ENCODE peak calls at places on chromosomes 11 and 22, in eight cellular contexts. One of them, this sample, is unnamed.

GRCh38 chr22:48315415-48316244 is 1512.0 kb downstream of the BRD1 start:
- DNase-seq in testis: no peak
- DNase-seq in HepG2: no peak
- DNase-seq in transverse colon: no peak
- DNase-seq in gastrocnemius medialis: no peak
- DNase-seq in GM23248: no peak
- DNase-seq in MM.1S: no peak
- DNase-seq in psoas muscle: peak; percentile 30
- DNase-seq in this sample: no peak

GRCh38 chr11:130023204-130023603 is 20.6 kb upstream of the PRDM10 start:
- DNase-seq in testis: no peak
- DNase-seq in HepG2: peak; percentile 71
- DNase-seq in transverse colon: no peak
- DNase-seq in gastrocnemius medialis: no peak
- DNase-seq in GM23248: peak; percentile 60
- DNase-seq in MM.1S: no peak
- DNase-seq in psoas muscle: no peak
- DNase-seq in this sample: peak; percentile 71

GRCh38 chr22:24230911-24231656 is 13.8 kb downstream of the GGT5 start:
- DNase-seq in testis: no peak
- DNase-seq in HepG2: no peak
- DNase-seq in transverse colon: peak; percentile 58
- DNase-seq in gastrocnemius medialis: no peak
- DNase-seq in GM23248: peak; percentile 11
- DNase-seq in MM.1S: peak; percentile 40
- DNase-seq in psoas muscle: peak; percentile 65
- DNase-seq in this sample: no peak

GRCh38 chr11:134554861-134555260 is 142.8 kb upstream of the B3GAT1 start:
- DNase-seq in testis: peak; percentile 2
- DNase-seq in HepG2: no peak
- DNase-seq in transverse colon: no peak
- DNase-seq in gastrocnemius medialis: no peak
- DNase-seq in GM23248: no peak
- DNase-seq in MM.1S: no peak
- DNase-seq in psoas muscle: no peak
- DNase-seq in this sample: no peak

GRCh38 chr22:19886605-19887250 is 32.1 kb upstream of the GNB1L start:
- DNase-seq in testis: no peak
- DNase-seq in HepG2: no peak
- DNase-seq in transverse colon: no peak
- DNase-seq in gastrocnemius medialis: no peak
- DNase-seq in GM23248: peak; percentile 93
- DNase-seq in MM.1S: no peak
- DNase-seq in psoas muscle: peak; percentile 57
- DNase-seq in this sample: peak; percentile 68

GRCh38 chr22:40499187-40499753 is 128.9 kb downstream of the SGSM3 start:
- DNase-seq in testis: peak; percentile 64
- DNase-seq in HepG2: peak; percentile 84
- DNase-seq in transverse colon: no peak
- DNase-seq in gastrocnemius medialis: no peak
- DNase-seq in GM23248: peak; percentile 95
- DNase-seq in MM.1S: peak; percentile 20
- DNase-seq in psoas muscle: no peak
- DNase-seq in this sample: peak; percentile 99

GRCh38 chr11:9150501-9150900 is 59.1 kb upstream of the SCUBE2 start:
- DNase-seq in testis: no peak
- DNase-seq in HepG2: no peak
- DNase-seq in transverse colon: no peak
- DNase-seq in gastrocnemius medialis: no peak
- DNase-seq in GM23248: peak; percentile 92
- DNase-seq in MM.1S: no peak
- DNase-seq in psoas muscle: no peak
- DNase-seq in this sample: peak; percentile 60

GRCh38 chr22:39146256-39147101 is 6.0 kb downstream of the CBX7 start:
- DNase-seq in testis: no peak
- DNase-seq in HepG2: no peak
- DNase-seq in transverse colon: no peak
- DNase-seq in gastrocnemius medialis: no peak
- DNase-seq in GM23248: peak; percentile 7
- DNase-seq in MM.1S: no peak
- DNase-seq in psoas muscle: no peak
- DNase-seq in this sample: no peak

GRCh38 chr22:36540867-36541642 is 12.1 kb upstream of the EIF3D start:
- DNase-seq in testis: no peak
- DNase-seq in HepG2: no peak
- DNase-seq in transverse colon: no peak
- DNase-seq in gastrocnemius medialis: no peak
- DNase-seq in GM23248: no peak
- DNase-seq in MM.1S: no peak
- DNase-seq in psoas muscle: no peak
- DNase-seq in this sample: peak; percentile 54

GRCh38 chr11:57800444-57801184 is 39.0 kb downstream of the CTNND1 start:
- DNase-seq in testis: no peak
- DNase-seq in HepG2: peak; percentile 98
- DNase-seq in transverse colon: no peak
- DNase-seq in gastrocnemius medialis: no peak
- DNase-seq in GM23248: peak; percentile 85
- DNase-seq in MM.1S: peak; percentile 61
- DNase-seq in psoas muscle: no peak
- DNase-seq in this sample: peak; percentile 42

GRCh38 chr22:45934659-45935341 is 42.2 kb downstream of the WNT7B start:
- DNase-seq in testis: peak; percentile 31
- DNase-seq in HepG2: peak; percentile 27
- DNase-seq in transverse colon: no peak
- DNase-seq in gastrocnemius medialis: no peak
- DNase-seq in GM23248: peak; percentile 96
- DNase-seq in MM.1S: no peak
- DNase-seq in psoas muscle: no peak
- DNase-seq in this sample: peak; percentile 96

GRCh38 chr11:80529722-80530121 is 1088.9 kb upstream of the TENM4 start:
- DNase-seq in testis: no peak
- DNase-seq in HepG2: peak; percentile 9
- DNase-seq in transverse colon: no peak
- DNase-seq in gastrocnemius medialis: no peak
- DNase-seq in GM23248: no peak
- DNase-seq in MM.1S: peak; percentile 89
- DNase-seq in psoas muscle: no peak
- DNase-seq in this sample: no peak

GRCh38 chr22:19488884-19489843 is 9.4 kb downstream of the CDC45 start:
- DNase-seq in testis: no peak
- DNase-seq in HepG2: no peak
- DNase-seq in transverse colon: no peak
- DNase-seq in gastrocnemius medialis: no peak
- DNase-seq in GM23248: peak; percentile 58
- DNase-seq in MM.1S: no peak
- DNase-seq in psoas muscle: no peak
- DNase-seq in this sample: no peak

GRCh38 chr22:36771376-36772063 is 4.4 kb downstream of the IFT27 start:
- DNase-seq in testis: no peak
- DNase-seq in HepG2: no peak
- DNase-seq in transverse colon: no peak
- DNase-seq in gastrocnemius medialis: no peak
- DNase-seq in GM23248: no peak
- DNase-seq in MM.1S: no peak
- DNase-seq in psoas muscle: no peak
- DNase-seq in this sample: no peak

GRCh38 chr11:94602430-94603372 is 35.5 kb downstream of the PIWIL4 start:
- DNase-seq in testis: peak; percentile 71
- DNase-seq in HepG2: peak; percentile 66
- DNase-seq in transverse colon: peak; percentile 65
- DNase-seq in gastrocnemius medialis: peak; percentile 11
- DNase-seq in GM23248: peak; percentile 97
- DNase-seq in MM.1S: peak; percentile 77
- DNase-seq in psoas muscle: peak; percentile 68
- DNase-seq in this sample: peak; percentile 67

GRCh38 chr11:12706531-12707499 is 32.6 kb downstream of the TEAD1 start:
- DNase-seq in testis: no peak
- DNase-seq in HepG2: peak; percentile 57
- DNase-seq in transverse colon: peak; percentile 51
- DNase-seq in gastrocnemius medialis: peak; percentile 27
- DNase-seq in GM23248: no peak
- DNase-seq in MM.1S: peak; percentile 93
- DNase-seq in psoas muscle: no peak
- DNase-seq in this sample: no peak

GRCh38 chr11:124611016-124611571 is at the start of gene PANX3:
- DNase-seq in testis: no peak
- DNase-seq in HepG2: no peak
- DNase-seq in transverse colon: no peak
- DNase-seq in gastrocnemius medialis: no peak
- DNase-seq in GM23248: no peak
- DNase-seq in MM.1S: no peak
- DNase-seq in psoas muscle: no peak
- DNase-seq in this sample: peak; percentile 46

GRCh38 chr11:28049338-28050216 is 58.4 kb downstream of the KIF18A start:
- DNase-seq in testis: no peak
- DNase-seq in HepG2: no peak
- DNase-seq in transverse colon: no peak
- DNase-seq in gastrocnemius medialis: no peak
- DNase-seq in GM23248: no peak
- DNase-seq in MM.1S: no peak
- DNase-seq in psoas muscle: no peak
- DNase-seq in this sample: peak; percentile 65

GRCh38 chr11:60905047-60905446 is 1.3 kb downstream of the PRPF19 start:
- DNase-seq in testis: no peak
- DNase-seq in HepG2: no peak
- DNase-seq in transverse colon: no peak
- DNase-seq in gastrocnemius medialis: no peak
- DNase-seq in GM23248: peak; percentile 41
- DNase-seq in MM.1S: no peak
- DNase-seq in psoas muscle: no peak
- DNase-seq in this sample: no peak
- H3K4me3 ChIP-seq in testis: peak overlapping the region; percentile 96
- H3K4me3 ChIP-seq in HepG2: peak overlapping the region; percentile 88
- H3K4me3 ChIP-seq in transverse colon: no peak overlapping the region
- H3K4me3 ChIP-seq in gastrocnemius medialis: peak overlapping the region; percentile 78
- H3K4me3 ChIP-seq in GM23248: peak overlapping the region; percentile 92
- H3K4me3 ChIP-seq in MM.1S: peak overlapping the region; percentile 90
- H3K4me3 ChIP-seq in psoas muscle: peak overlapping the region; percentile 99
- H3K4me3 ChIP-seq in this sample: peak overlapping the region; percentile 86

DNA sequence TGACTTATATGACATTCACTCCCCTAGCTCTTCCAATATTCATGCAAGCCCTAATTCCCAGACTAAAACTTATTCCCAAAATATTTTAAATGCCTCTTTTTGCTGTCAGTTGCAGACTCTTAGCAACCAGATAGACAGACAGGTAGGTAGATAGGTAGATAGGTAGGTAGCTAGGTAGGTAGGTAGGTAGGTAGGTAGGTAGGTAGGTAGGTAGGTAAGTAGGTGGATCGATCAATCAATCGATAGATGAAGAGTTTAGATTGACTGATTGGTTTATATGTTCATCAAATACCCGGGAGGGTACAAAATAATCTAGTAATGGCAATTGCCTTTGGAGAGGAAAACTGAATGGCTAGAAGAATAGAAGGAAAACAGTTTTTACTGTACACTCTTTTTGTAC is 86.3 kb downstream of the TTC28 start:
- DNase-seq in testis: no peak
- DNase-seq in HepG2: no peak
- DNase-seq in transverse colon: no peak
- DNase-seq in gastrocnemius medialis: no peak
- DNase-seq in GM23248: no peak
- DNase-seq in MM.1S: no peak
- DNase-seq in psoas muscle: no peak
- DNase-seq in this sample: no peak
- H3K9me3 ChIP-seq in testis: no peaks in the 10 kb centered on the region
- H3K9me3 ChIP-seq in HepG2: no peaks in the 10 kb centered on the region
- H3K9me3 ChIP-seq in transverse colon: no peaks in the 10 kb centered on the region
- H3K9me3 ChIP-seq in gastrocnemius medialis: no peaks in the 10 kb centered on the region
- H3K9me3 ChIP-seq in GM23248: no peaks in the 10 kb centered on the region
- H3K9me3 ChIP-seq in MM.1S: no peaks in the 10 kb centered on the region
- H3K9me3 ChIP-seq in psoas muscle: no peaks in the 10 kb centered on the region
- H3K9me3 ChIP-seq in this sample: no peaks in the 10 kb centered on the region

GRCh38 chr11:32071811-32072210 is 19.1 kb upstream of the RCN1 start:
- DNase-seq in testis: peak; percentile 20
- DNase-seq in HepG2: peak; percentile 11
- DNase-seq in transverse colon: no peak
- DNase-seq in gastrocnemius medialis: no peak
- DNase-seq in GM23248: peak; percentile 83
- DNase-seq in MM.1S: no peak
- DNase-seq in psoas muscle: no peak
- DNase-seq in this sample: peak; percentile 75

GRCh38 chr11:32072872-32073661 is 17.8 kb upstream of the RCN1 start:
- DNase-seq in testis: no peak
- DNase-seq in HepG2: no peak
- DNase-seq in transverse colon: no peak
- DNase-seq in gastrocnemius medialis: no peak
- DNase-seq in GM23248: no peak
- DNase-seq in MM.1S: no peak
- DNase-seq in psoas muscle: no peak
- DNase-seq in this sample: no peak

GRCh38 chr11:32070707-32071106 is 20.2 kb upstream of the RCN1 start:
- DNase-seq in testis: no peak
- DNase-seq in HepG2: no peak
- DNase-seq in transverse colon: no peak
- DNase-seq in gastrocnemius medialis: no peak
- DNase-seq in GM23248: no peak
- DNase-seq in MM.1S: no peak
- DNase-seq in psoas muscle: no peak
- DNase-seq in this sample: no peak

GRCh38 chr11:32068134-32068533 is 22.7 kb upstream of the RCN1 start:
- DNase-seq in testis: no peak
- DNase-seq in HepG2: no peak
- DNase-seq in transverse colon: no peak
- DNase-seq in gastrocnemius medialis: no peak
- DNase-seq in GM23248: peak; percentile 43
- DNase-seq in MM.1S: no peak
- DNase-seq in psoas muscle: no peak
- DNase-seq in this sample: peak; percentile 66

DNA sequence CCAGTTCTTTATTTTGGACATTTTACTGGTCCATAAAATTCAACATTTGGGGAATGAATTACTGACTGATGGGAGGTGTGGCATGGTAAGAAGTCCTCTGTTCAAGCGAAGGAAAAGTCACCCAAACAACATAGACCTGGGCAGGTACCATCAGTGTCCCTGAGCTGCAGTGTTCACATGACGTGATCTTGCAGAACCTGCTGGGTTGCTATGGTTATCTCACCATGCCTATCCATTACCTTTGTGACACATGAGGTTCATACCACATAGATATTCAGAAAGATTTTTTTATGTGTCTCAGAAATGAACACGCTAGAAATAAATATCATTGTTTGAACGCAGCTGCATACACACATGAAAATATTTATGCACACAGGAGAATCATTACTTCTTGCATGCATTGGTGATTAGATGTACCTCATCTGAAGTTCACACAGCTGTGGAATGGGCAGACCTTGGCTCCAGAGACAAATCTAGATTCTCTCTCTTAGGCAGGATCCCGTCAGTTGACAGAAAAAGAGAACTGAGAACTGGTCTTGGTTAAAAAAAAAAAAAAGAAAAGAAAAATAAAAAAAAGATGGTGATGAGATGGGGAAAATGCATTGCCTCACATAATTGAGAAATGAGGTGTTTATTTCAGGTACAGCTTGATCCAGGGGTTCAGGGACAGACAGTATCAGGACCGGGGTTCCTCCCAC is 21.4 kb upstream of the RCN1 start:
- DNase-seq in testis: no peak
- DNase-seq in HepG2: no peak
- DNase-seq in transverse colon: no peak
- DNase-seq in gastrocnemius medialis: no peak
- DNase-seq in GM23248: no peak
- DNase-seq in MM.1S: no peak
- DNase-seq in psoas muscle: no peak
- DNase-seq in this sample: no peak
- H3K4me3 ChIP-seq in testis: no peak overlapping the region
- H3K4me3 ChIP-seq in HepG2: no peak overlapping the region
- H3K4me3 ChIP-seq in transverse colon: no peak overlapping the region
- H3K4me3 ChIP-seq in gastrocnemius medialis: no peak overlapping the region
- H3K4me3 ChIP-seq in GM23248: no peak overlapping the region
- H3K4me3 ChIP-seq in MM.1S: no peak overlapping the region
- H3K4me3 ChIP-seq in psoas muscle: no peak overlapping the region
- H3K4me3 ChIP-seq in this sample: no peak overlapping the region

GRCh38 chr11:1257366-1257765 is 34.5 kb downstream of the MUC5B start:
- DNase-seq in testis: no peak
- DNase-seq in HepG2: no peak
- DNase-seq in transverse colon: no peak
- DNase-seq in gastrocnemius medialis: no peak
- DNase-seq in GM23248: no peak
- DNase-seq in MM.1S: no peak
- DNase-seq in psoas muscle: no peak
- DNase-seq in this sample: no peak
- H3K9me3 ChIP-seq in testis: no peaks in the 10 kb centered on the region
- H3K9me3 ChIP-seq in HepG2: no peaks in the 10 kb centered on the region
- H3K9me3 ChIP-seq in transverse colon: no peaks in the 10 kb centered on the region
- H3K9me3 ChIP-seq in gastrocnemius medialis: no peaks in the 10 kb centered on the region
- H3K9me3 ChIP-seq in GM23248: no peaks in the 10 kb centered on the region
- H3K9me3 ChIP-seq in MM.1S: no peaks in the 10 kb centered on the region
- H3K9me3 ChIP-seq in psoas muscle: no peaks in the 10 kb centered on the region
- H3K9me3 ChIP-seq in this sample: no peaks in the 10 kb centered on the region

This sample was measured in astrocyte.